ENCODE peak calls at places on chromosome 18, in ten cellular contexts. Z is spleen; R is Peyer's patch; T is CD8-positive, alpha-beta T cell; F is astrocyte of the spinal cord; A is astrocyte of the cerebellum; U is transverse colon; W is endothelial cell of umbilical vein; I is foreskin fibroblast; P is GM12865. D is an unnamed sample.
A peak's percentile ranks its signal among the peaks of the same experiment; 100 is the strongest.

GRCh38 chr18:76544511-76545350 is 49.7 kb upstream of the ZNF516 start:
- DNase-seq in F (no peak), T (no peak), W (no peak), P (no peak), I (no peak), Z (no peak), U (no peak), A (no peak), R (no peak), D (peak; percentile 32)

GRCh38 chr18:10936211-10937053 is 212.9 kb downstream of the PIEZO2 start:
- DNase-seq in T (no peak), F (no peak), P (no peak), I (peak; percentile 47), R (no peak), U (no peak), A (no peak), Z (no peak), W (peak; percentile 31), D (no peak)

GRCh38 chr18:3248062-3248669 is 565 bp downstream of the MYL12A start:
- DNase-seq in Z (no peak), F (peak; percentile 59), I (peak; percentile 35), U (peak; percentile 40), R (no peak), T (no peak), W (peak; percentile 52), P (peak; percentile 56), A (no peak), D (no peak)

GRCh38 chr18:26436176-26437031 is 111.9 kb downstream of the KCTD1 start:
- DNase-seq in P (no peak), A (peak; percentile 67), U (no peak), F (peak; percentile 87), T (no peak), R (no peak), I (peak; percentile 81), Z (no peak), W (no peak), D (peak; percentile 82)

GRCh38 chr18:25827961-25828561 is 262.4 kb downstream of the SS18 start:
- DNase-seq in W (peak; percentile 37), T (no peak), P (no peak), R (no peak), I (peak; percentile 39), Z (no peak), F (peak; percentile 30), A (peak; percentile 12), U (no peak), D (no peak)

GRCh38 chr18:42052137-42052708 is 97.2 kb downstream of the PIK3C3 start:
- DNase-seq in P (no peak), F (peak; percentile 46), A (no peak), I (peak; percentile 52), Z (no peak), R (no peak), T (no peak), U (no peak), W (peak; percentile 36), D (no peak)

GRCh38 chr18:46478796-46479195 is 178.2 kb downstream of the LOXHD1 start:
- DNase-seq in W (no peak), P (no peak), F (no peak), I (no peak), A (no peak), T (no peak), R (no peak), Z (no peak), U (no peak), D (peak; percentile 51)

GRCh38 chr18:3923750-3924149 is 473.8 kb downstream of the TGIF1 start:
- DNase-seq in P (no peak), W (no peak), F (peak; percentile 64), I (peak; percentile 40), U (no peak), R (no peak), Z (no peak), A (no peak), T (no peak), D (peak; percentile 83)

GRCh38 chr18:159037-159652 is 788 bp downstream of the USP14 start:
- DNase-seq in T (no peak), I (peak; percentile 17), F (no peak), A (no peak), W (peak; percentile 23), P (peak; percentile 25), Z (no peak), U (no peak), R (no peak), D (peak; percentile 30)

DNA sequence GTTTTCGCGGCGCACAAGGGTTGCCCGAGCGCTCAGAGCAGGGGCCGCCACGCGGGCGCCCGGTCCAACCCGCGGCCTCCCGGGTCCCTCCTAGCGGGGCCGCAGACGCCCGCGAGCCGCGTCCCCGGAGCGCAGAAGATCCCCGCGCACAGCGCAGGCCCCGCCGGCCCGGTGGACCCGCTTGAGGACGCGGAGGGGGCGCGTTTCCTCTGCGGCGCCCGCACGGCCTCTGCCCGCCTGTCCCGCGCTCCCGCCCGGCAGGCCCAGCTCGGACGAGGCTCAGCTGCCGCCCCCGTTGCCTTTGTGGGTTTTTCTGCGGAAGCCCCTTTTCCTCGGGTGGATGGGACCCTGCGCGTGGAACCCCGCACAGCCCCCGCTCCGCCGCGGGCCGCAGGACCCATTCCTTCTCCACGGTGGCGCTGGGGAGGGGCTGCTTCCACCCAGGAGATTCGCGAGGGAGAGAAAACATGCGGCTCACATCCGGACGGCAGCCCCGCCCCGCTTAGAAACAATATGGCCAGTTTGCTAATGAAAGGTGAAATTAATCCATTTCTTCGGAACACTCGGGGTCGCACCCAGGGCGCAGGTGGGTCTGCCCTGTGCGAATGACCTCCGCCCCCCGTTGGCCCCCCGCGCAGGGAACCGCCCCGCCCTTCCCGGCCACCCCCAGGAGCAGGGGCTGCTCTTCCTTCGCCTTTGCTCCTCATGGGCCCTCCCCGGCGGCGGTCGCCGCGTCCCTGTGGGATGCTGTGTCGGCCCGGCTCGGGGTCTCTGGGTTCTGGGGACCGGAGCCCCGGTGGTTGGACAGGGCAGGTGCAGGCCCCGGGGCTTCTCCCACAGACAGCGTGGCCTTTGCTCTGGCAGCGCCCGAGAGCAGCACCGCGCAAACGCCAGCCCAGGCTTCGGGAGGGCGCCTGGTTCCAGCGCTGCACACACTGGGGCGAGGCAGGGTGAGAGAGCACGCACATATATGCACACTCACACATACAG is 9.3 kb upstream of the KCNG2 start:
- DNase-seq in W (no peak), T (no peak), Z (peak; percentile 78), P (no peak), I (no peak), F (no peak), A (no peak), U (no peak), R (no peak), D (no peak)
- H3K4me3 ChIP-seq in W (no peak overlapping the region), T (no peak overlapping the region), Z (peak overlapping the region; percentile 19), P (no peak overlapping the region), I (no peak overlapping the region), F (no peak overlapping the region), A (peak overlapping the region; percentile 19), U (peak overlapping the region; percentile 14), R (no peak overlapping the region), D (no peak overlapping the region)

GRCh38 chr18:44977856-44978255 is 297.2 kb downstream of the SETBP1 start:
- DNase-seq in W (no peak), Z (no peak), I (no peak), R (no peak), U (no peak), P (no peak), T (no peak), A (no peak), F (no peak), D (no peak)

GRCh38 chr18:44974174-44974573 is 293.5 kb downstream of the SETBP1 start:
- DNase-seq in I (no peak), R (no peak), U (no peak), Z (no peak), A (no peak), F (no peak), T (no peak), P (no peak), W (no peak), D (no peak)

GRCh38 chr18:44968336-44968735 is 287.6 kb downstream of the SETBP1 start:
- DNase-seq in P (no peak), W (no peak), A (no peak), I (no peak), R (no peak), Z (no peak), T (no peak), F (no peak), U (no peak), D (no peak)

GRCh38 chr18:44969214-44969842 is 288.6 kb downstream of the SETBP1 start:
- DNase-seq in R (no peak), F (peak; percentile 17), Z (no peak), A (peak; percentile 6), T (no peak), U (no peak), P (no peak), W (no peak), I (peak; percentile 18), D (no peak)

DNA sequence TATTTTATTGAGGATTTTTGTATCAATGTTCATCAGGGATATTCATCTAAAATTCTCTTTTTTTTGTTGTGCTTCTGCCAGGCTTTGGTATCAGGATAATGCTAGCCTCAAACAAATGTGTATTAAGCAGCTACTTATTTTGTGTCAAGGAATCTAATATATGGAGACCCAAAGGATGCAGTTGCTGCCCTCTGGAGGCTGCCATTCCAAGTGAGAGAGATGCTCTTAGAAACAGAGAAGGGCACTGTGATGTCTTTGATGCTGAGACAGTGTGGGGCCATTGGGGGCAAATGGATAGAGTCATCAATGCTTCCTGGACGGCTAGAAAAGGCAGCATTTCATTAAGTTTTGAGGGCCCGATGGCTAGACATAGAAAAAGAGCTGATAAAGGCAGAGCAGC is 292.6 kb downstream of the SETBP1 start:
- DNase-seq in U (no peak), Z (no peak), R (peak; percentile 53), W (peak; percentile 6), I (peak; percentile 47), A (no peak), P (peak; percentile 46), F (peak; percentile 30), T (no peak), D (no peak)
- TF ChIP-seq CTCF in U (no peak), Z (no peak), R (no peak), W (no peak), I (peak; percentile 23), A (peak; percentile 23), P (no peak), F (peak; percentile 35), T (no peak), D (peak; percentile 13)

DNA sequence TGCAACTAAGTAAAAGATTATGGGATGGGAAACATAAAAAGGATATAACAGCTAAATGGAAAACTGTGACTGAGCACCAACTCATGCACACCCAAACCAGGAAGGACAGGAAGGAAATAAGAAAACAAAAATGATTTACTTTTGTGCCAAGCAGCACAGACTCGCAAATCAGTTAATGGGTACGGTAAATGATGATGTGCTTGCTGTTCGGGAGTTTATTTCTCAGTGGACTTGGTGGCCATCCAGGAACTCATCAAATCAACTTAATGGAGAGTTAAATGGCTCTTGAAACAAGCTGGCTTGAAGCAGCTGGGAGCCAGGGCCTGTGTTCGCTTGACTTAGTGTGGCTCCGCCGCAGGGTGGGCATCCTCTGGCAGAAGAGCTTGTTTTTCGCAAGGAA is 36.2 kb downstream of the MTCL1 start:
- DNase-seq in R (no peak), A (no peak), Z (no peak), W (peak; percentile 41), U (no peak), T (no peak), F (no peak), I (no peak), P (no peak), D (no peak)
- H3K4me3 ChIP-seq in R (no peak overlapping the region), A (no peak overlapping the region), Z (no peak overlapping the region), W (no peak overlapping the region), U (no peak overlapping the region), T (no peak overlapping the region), F (no peak overlapping the region), I (no peak overlapping the region), P (no peak overlapping the region), D (no peak overlapping the region)

DNA sequence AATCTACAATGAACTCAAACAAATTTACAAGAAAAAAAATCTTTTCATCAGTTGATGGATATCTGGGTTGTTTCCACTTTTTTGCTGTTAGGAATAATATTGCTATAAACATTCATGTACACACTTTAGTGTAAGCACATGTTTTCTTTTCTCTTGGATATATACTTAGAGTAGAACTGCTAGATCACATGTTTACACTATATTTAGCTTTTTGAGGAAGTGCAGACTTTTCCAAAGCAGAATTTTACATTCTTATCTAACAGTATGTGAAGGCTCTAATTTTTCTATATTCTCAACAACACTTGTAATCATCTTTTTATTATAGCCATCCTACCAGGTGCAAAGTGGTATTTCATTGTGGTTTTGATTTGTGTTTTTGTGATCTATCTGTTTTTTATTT is 103.6 kb upstream of the RMP24 start:
- DNase-seq in U (no peak), A (no peak), R (no peak), F (no peak), I (no peak), Z (no peak), P (no peak), W (no peak), T (no peak), D (no peak)
- TF ChIP-seq CTCF in U (no peak), A (no peak), R (no peak), F (no peak), I (no peak), Z (no peak), P (no peak), W (no peak), T (no peak), D (no peak)